ENCODE peak calls at places on chromosomes 13 and 19, in four cellular contexts. One of them, this sample, is unnamed.

GRCh38 chr13:61486496-61486895 is 70.8 kb upstream of the PCDH20 start:
- DNase-seq in NCI-H187: no peak
- DNase-seq in stimulated activated CD4-positive, alpha-beta T cell treated with anti-CD3 and anti-CD28 coated beads, Interleukin-1b, Interleukin-23, amount 100 ng/mL, for 4 hours: no peak
- DNase-seq in omental fat pad: no peak
- DNase-seq in this sample: no peak

GRCh38 chr19:51407631-51408131 is 9.8 kb downstream of the SIGLEC10 start:
- DNase-seq in NCI-H187: no peak
- DNase-seq in stimulated activated CD4-positive, alpha-beta T cell treated with anti-CD3 and anti-CD28 coated beads, Interleukin-1b, Interleukin-23, amount 100 ng/mL, for 4 hours: no peak
- DNase-seq in omental fat pad: no peak
- DNase-seq in this sample: no peak

GRCh38 chr13:35941374-35941773 is 189.8 kb downstream of the DCLK1 start:
- DNase-seq in NCI-H187: no peak
- DNase-seq in stimulated activated CD4-positive, alpha-beta T cell treated with anti-CD3 and anti-CD28 coated beads, Interleukin-1b, Interleukin-23, amount 100 ng/mL, for 4 hours: no peak
- DNase-seq in omental fat pad: no peak
- DNase-seq in this sample: no peak

GRCh38 chr19:40780582-40780981 is 2.5 kb downstream of the RAB4B start:
- DNase-seq in NCI-H187: no peak
- DNase-seq in stimulated activated CD4-positive, alpha-beta T cell treated with anti-CD3 and anti-CD28 coated beads, Interleukin-1b, Interleukin-23, amount 100 ng/mL, for 4 hours: no peak
- DNase-seq in omental fat pad: no peak
- DNase-seq in this sample: no peak

GRCh38 chr13:29939158-29939557 is 88.7 kb upstream of the UBL3 start:
- DNase-seq in NCI-H187: no peak
- DNase-seq in stimulated activated CD4-positive, alpha-beta T cell treated with anti-CD3 and anti-CD28 coated beads, Interleukin-1b, Interleukin-23, amount 100 ng/mL, for 4 hours: no peak
- DNase-seq in omental fat pad: no peak
- DNase-seq in this sample: no peak

GRCh38 chr13:76641056-76641455 is 245.1 kb downstream of the KCTD12 start:
- DNase-seq in NCI-H187: no peak
- DNase-seq in stimulated activated CD4-positive, alpha-beta T cell treated with anti-CD3 and anti-CD28 coated beads, Interleukin-1b, Interleukin-23, amount 100 ng/mL, for 4 hours: no peak
- DNase-seq in omental fat pad: no peak
- DNase-seq in this sample: no peak

GRCh38 chr13:94956407-94957110 is 244.2 kb upstream of the SOX21 start:
- DNase-seq in NCI-H187: no peak
- DNase-seq in stimulated activated CD4-positive, alpha-beta T cell treated with anti-CD3 and anti-CD28 coated beads, Interleukin-1b, Interleukin-23, amount 100 ng/mL, for 4 hours: no peak
- DNase-seq in omental fat pad: no peak
- DNase-seq in this sample: no peak

GRCh38 chr19:49631610-49632192 is 8.2 kb downstream of the RRAS start:
- DNase-seq in NCI-H187: no peak
- DNase-seq in stimulated activated CD4-positive, alpha-beta T cell treated with anti-CD3 and anti-CD28 coated beads, Interleukin-1b, Interleukin-23, amount 100 ng/mL, for 4 hours: no peak
- DNase-seq in omental fat pad: no peak
- DNase-seq in this sample: no peak

GRCh38 chr13:85093808-85094207 is 705.4 kb downstream of the SLITRK6 start:
- DNase-seq in NCI-H187: no peak
- DNase-seq in stimulated activated CD4-positive, alpha-beta T cell treated with anti-CD3 and anti-CD28 coated beads, Interleukin-1b, Interleukin-23, amount 100 ng/mL, for 4 hours: no peak
- DNase-seq in omental fat pad: no peak
- DNase-seq in this sample: no peak

GRCh38 chr19:50555447-50556235 is 12.6 kb downstream of the LRRC4B start:
- DNase-seq in NCI-H187: no peak
- DNase-seq in stimulated activated CD4-positive, alpha-beta T cell treated with anti-CD3 and anti-CD28 coated beads, Interleukin-1b, Interleukin-23, amount 100 ng/mL, for 4 hours: no peak
- DNase-seq in omental fat pad: no peak
- DNase-seq in this sample: no peak

GRCh38 chr13:60016229-60016628 is 147.5 kb downstream of the DIAPH3 start:
- DNase-seq in NCI-H187: no peak
- DNase-seq in stimulated activated CD4-positive, alpha-beta T cell treated with anti-CD3 and anti-CD28 coated beads, Interleukin-1b, Interleukin-23, amount 100 ng/mL, for 4 hours: no peak
- DNase-seq in omental fat pad: no peak
- DNase-seq in this sample: no peak

GRCh38 chr13:68168448-68168847 is 938.3 kb upstream of the PCDH9 start:
- DNase-seq in NCI-H187: no peak
- DNase-seq in stimulated activated CD4-positive, alpha-beta T cell treated with anti-CD3 and anti-CD28 coated beads, Interleukin-1b, Interleukin-23, amount 100 ng/mL, for 4 hours: no peak
- DNase-seq in omental fat pad: no peak
- DNase-seq in this sample: no peak

GRCh38 chr19:1624458-1624857 is 19.2 kb upstream of the UQCR11 start:
- DNase-seq in NCI-H187: no peak
- DNase-seq in stimulated activated CD4-positive, alpha-beta T cell treated with anti-CD3 and anti-CD28 coated beads, Interleukin-1b, Interleukin-23, amount 100 ng/mL, for 4 hours: peak; percentile 36
- DNase-seq in omental fat pad: no peak
- DNase-seq in this sample: no peak

GRCh38 chr13:114154476-114154875 is 22.1 kb upstream of the RASA3 start:
- DNase-seq in NCI-H187: no peak
- DNase-seq in stimulated activated CD4-positive, alpha-beta T cell treated with anti-CD3 and anti-CD28 coated beads, Interleukin-1b, Interleukin-23, amount 100 ng/mL, for 4 hours: no peak
- DNase-seq in omental fat pad: no peak
- DNase-seq in this sample: no peak

GRCh38 chr13:111460548-111461444 is 140.4 kb downstream of the TEX29 start:
- DNase-seq in NCI-H187: no peak
- DNase-seq in stimulated activated CD4-positive, alpha-beta T cell treated with anti-CD3 and anti-CD28 coated beads, Interleukin-1b, Interleukin-23, amount 100 ng/mL, for 4 hours: no peak
- DNase-seq in omental fat pad: no peak
- DNase-seq in this sample: peak; percentile 23

GRCh38 chr19:3458595-3459284 is 21.6 kb downstream of the SMIM24 start:
- DNase-seq in NCI-H187: no peak
- DNase-seq in stimulated activated CD4-positive, alpha-beta T cell treated with anti-CD3 and anti-CD28 coated beads, Interleukin-1b, Interleukin-23, amount 100 ng/mL, for 4 hours: no peak
- DNase-seq in omental fat pad: no peak
- DNase-seq in this sample: no peak

GRCh38 chr13:113369881-113370280 is 6.0 kb upstream of the GRTP1 start:
- DNase-seq in NCI-H187: no peak
- DNase-seq in stimulated activated CD4-positive, alpha-beta T cell treated with anti-CD3 and anti-CD28 coated beads, Interleukin-1b, Interleukin-23, amount 100 ng/mL, for 4 hours: no peak
- DNase-seq in omental fat pad: no peak
- DNase-seq in this sample: no peak

GRCh38 chr13:107778094-107778493 is 437.2 kb downstream of the LIG4 start:
- DNase-seq in NCI-H187: no peak
- DNase-seq in stimulated activated CD4-positive, alpha-beta T cell treated with anti-CD3 and anti-CD28 coated beads, Interleukin-1b, Interleukin-23, amount 100 ng/mL, for 4 hours: no peak
- DNase-seq in omental fat pad: no peak
- DNase-seq in this sample: no peak

GRCh38 chr13:46160474-46161066 is 21.4 kb downstream of the LCP1 start:
- DNase-seq in NCI-H187: peak; percentile 15
- DNase-seq in stimulated activated CD4-positive, alpha-beta T cell treated with anti-CD3 and anti-CD28 coated beads, Interleukin-1b, Interleukin-23, amount 100 ng/mL, for 4 hours: peak; percentile 41
- DNase-seq in omental fat pad: no peak
- DNase-seq in this sample: no peak

GRCh38 chr19:15563325-15563794 is 51.7 kb upstream of the CYP4F8 start:
- DNase-seq in NCI-H187: no peak
- DNase-seq in stimulated activated CD4-positive, alpha-beta T cell treated with anti-CD3 and anti-CD28 coated beads, Interleukin-1b, Interleukin-23, amount 100 ng/mL, for 4 hours: no peak
- DNase-seq in omental fat pad: no peak
- DNase-seq in this sample: peak; percentile 65

GRCh38 chr13:29595380-29596063 is at the start of gene SLC7A1:
- DNase-seq in NCI-H187: peak; percentile 40
- DNase-seq in stimulated activated CD4-positive, alpha-beta T cell treated with anti-CD3 and anti-CD28 coated beads, Interleukin-1b, Interleukin-23, amount 100 ng/mL, for 4 hours: peak; percentile 80
- DNase-seq in omental fat pad: peak; percentile 32
- DNase-seq in this sample: peak; percentile 69

GRCh38 chr13:78317030-78317429 is 286.3 kb downstream of the POU4F1 start:
- DNase-seq in NCI-H187: no peak
- DNase-seq in stimulated activated CD4-positive, alpha-beta T cell treated with anti-CD3 and anti-CD28 coated beads, Interleukin-1b, Interleukin-23, amount 100 ng/mL, for 4 hours: no peak
- DNase-seq in omental fat pad: no peak
- DNase-seq in this sample: no peak

This sample was measured in breast epithelium.